ENCODE peak calls at places on chromosome 10, in nine cellular contexts. E is ovary, I is AG09319, U is esophagus squamous epithelium, R is nephron progenitor cell, F is foreskin melanocyte, J is AG09309, Q is activated T-cell treated with anti-CD3 and anti-CD28 coated beads for 1 hour, P is NCI-H1092 treated with DMSO at 0.1 percent for 48 hours. O is an unnamed sample.

GRCh38 chr10:71632200-71632820 is 87.3 kb downstream of the C10orf105 start:
- DNase-seq in U (no peak), Q (no peak), J (no peak), E (no peak), R (no peak), I (no peak), F (no peak), P (no peak), O (no peak)

GRCh38 chr10:35752469-35753450 is 110.7 kb upstream of the FZD8 start:
- DNase-seq in I (peak), P (no peak), U (no peak), Q (no peak), E (no peak), F (no peak), J (no peak), R (no peak), O (no peak)

GRCh38 chr10:3429651-3430050 is 257.1 kb upstream of the PITRM1 start:
- DNase-seq in I (no peak), Q (no peak), U (no peak), R (no peak), J (no peak), P (no peak), E (no peak), F (no peak), O (no peak)

GRCh38 chr10:124646483-124647352 is 97.5 kb downstream of the FAM53B start:
- DNase-seq in P (no peak), I (peak), J (peak), E (peak), F (peak), Q (no peak), R (no peak), U (no peak), O (no peak)

GRCh38 chr10:123640016-123640535 is 26.1 kb upstream of the GPR26 start:
- DNase-seq in E (no peak), I (no peak), F (no peak), J (no peak), P (no peak), U (no peak), Q (no peak), R (no peak), O (no peak)

GRCh38 chr10:323651-324293 is 188.5 kb downstream of the ZMYND11 start:
- DNase-seq in P (no peak), E (peak), R (no peak), F (peak), Q (no peak), U (no peak), I (peak), J (peak), O (no peak)

GRCh38 chr10:99280472-99280871 is 44.8 kb upstream of the HPSE2 start:
- DNase-seq in P (no peak), F (no peak), I (no peak), U (no peak), E (no peak), J (no peak), R (no peak), Q (no peak), O (no peak)

GRCh38 chr10:90967865-90968264 is 47.0 kb upstream of the ANKRD1 start:
- DNase-seq in I (no peak), R (no peak), F (no peak), E (no peak), Q (no peak), J (no peak), P (no peak), U (no peak), O (no peak)

GRCh38 chr10:118362103-118362502 is 20.0 kb upstream of the FAM204A start:
- DNase-seq in I (no peak), P (no peak), U (no peak), R (no peak), E (no peak), F (no peak), Q (no peak), J (no peak), O (no peak)

GRCh38 chr10:3784510-3785250 is at the start of gene KLF6:
- DNase-seq in P (peak), Q (no peak), F (no peak), E (peak), J (no peak), I (no peak), R (no peak), U (no peak), O (peak)

GRCh38 chr10:17673517-17674051 is 29.6 kb downstream of the STAM start:
- DNase-seq in F (peak), E (no peak), R (no peak), U (no peak), Q (no peak), I (peak), J (peak), P (no peak), O (no peak)

GRCh38 chr10:49768731-49769130 is 6.6 kb upstream of the OGDHL start:
- DNase-seq in F (no peak), Q (no peak), I (no peak), E (no peak), J (no peak), P (no peak), U (no peak), R (no peak), O (no peak)

GRCh38 chr10:2619472-2619871 is 447.9 kb upstream of the PFKP start:
- DNase-seq in J (no peak), P (peak), F (peak), U (no peak), Q (no peak), I (no peak), E (no peak), R (peak), O (peak)

GRCh38 chr10:30786131-30786530 is 156.6 kb upstream of the LYZL2 start:
- DNase-seq in U (no peak), P (no peak), F (peak), Q (no peak), I (no peak), J (no peak), R (no peak), E (no peak), O (no peak)

GRCh38 chr10:89342219-89342966 is 14.6 kb downstream of the IFIT3 start:
- DNase-seq in F (peak), P (no peak), R (no peak), J (no peak), U (no peak), Q (no peak), E (peak), I (no peak), O (no peak)

GRCh38 chr10:110609592-110609991 is 34.5 kb upstream of the RBM20 start:
- DNase-seq in U (no peak), Q (no peak), J (no peak), P (peak), F (no peak), E (no peak), I (no peak), R (no peak), O (no peak)

GRCh38 chr10:124524991-124525653 is 63.5 kb downstream of the LHPP start:
- DNase-seq in R (no peak), F (peak), P (no peak), E (no peak), U (no peak), J (no peak), I (no peak), Q (no peak), O (no peak)

GRCh38 chr10:5545011-5545410 is 20.2 kb downstream of the CALML3 start:
- DNase-seq in E (peak), J (no peak), U (no peak), P (no peak), I (no peak), F (no peak), R (no peak), Q (no peak), O (no peak)

GRCh38 chr10:100970076-100970913 is 991 bp downstream of the SEMA4G start:
- DNase-seq in P (no peak), F (no peak), J (no peak), E (peak), U (no peak), Q (peak), R (peak), I (no peak), O (no peak)

GRCh38 chr10:70490142-70490541 is 11.6 kb downstream of the PALD1 start:
- DNase-seq in E (no peak), J (no peak), U (no peak), P (no peak), R (no peak), I (no peak), Q (no peak), F (no peak), O (no peak)

GRCh38 chr10:63700209-63700934 is 179.2 kb downstream of the REEP3 start:
- DNase-seq in J (peak), U (no peak), P (peak), R (no peak), I (peak), Q (no peak), F (peak), E (peak), O (no peak)

GRCh38 chr10:79044036-79044664 is 24.6 kb upstream of the ZMIZ1 start:
- DNase-seq in P (no peak), J (no peak), Q (no peak), F (no peak), U (no peak), E (no peak), I (no peak), R (no peak), O (no peak)

GRCh38 chr10:47182934-47183725 is 116.9 kb upstream of the GDF10 start:
- DNase-seq in F (no peak), Q (no peak), R (no peak), J (no peak), E (no peak), U (no peak), P (no peak), I (no peak), O (no peak)

GRCh38 chr10:103576862-103577261 is 83.4 kb downstream of the NEURL1 start:
- DNase-seq in F (no peak), U (no peak), Q (no peak), R (no peak), I (no peak), P (peak), E (no peak), J (no peak), O (peak)

GRCh38 chr10:132706701-132707100 is 79.2 kb downstream of the NKX6-2 start:
- DNase-seq in I (no peak), U (no peak), Q (no peak), E (no peak), R (no peak), J (no peak), F (no peak), P (no peak), O (no peak)

GRCh38 chr10:133274751-133275682 is 1.7 kb downstream of the ADAM8 start:
- DNase-seq in I (no peak), P (no peak), F (no peak), E (no peak), Q (peak), R (no peak), J (no peak), U (no peak), O (no peak)

GRCh38 chr10:43282881-43283280 is 16.0 kb upstream of the RASGEF1A start:
- DNase-seq in P (no peak), R (peak), Q (no peak), U (no peak), I (no peak), E (no peak), F (no peak), J (no peak), O (no peak)

O was measured in NCI-H2081.